ENCODE peak calls at places on chromosome 5, in four cellular contexts. L is RWPE1, D is natural killer cell, G is cardiac fibroblast. J is an unnamed sample.

GRCh38 chr5:133783481-133783880 is 171.1 kb upstream of the FSTL4 start:
- DNase-seq in L (no peak), D (no peak), G (no peak), J (no peak)

GRCh38 chr5:118762291-118762690 is 226.1 kb downstream of the DTWD2 start:
- DNase-seq in L (no peak), D (no peak), G (no peak), J (no peak)

GRCh38 chr5:139908749-139909148 is 113.1 kb downstream of the PSD2 start:
- DNase-seq in L (no peak), D (no peak), G (peak), J (peak)

GRCh38 chr5:92215116-92215515 is 832.0 kb upstream of the ARRDC3 start:
- DNase-seq in L (no peak), D (no peak), G (no peak), J (no peak)

GRCh38 chr5:9505215-9505614 is 40.7 kb downstream of the SEMA5A start:
- DNase-seq in L (no peak), D (no peak), G (no peak), J (no peak)

GRCh38 chr5:123099514-123100151 is 10.6 kb downstream of the PRDM6 start:
- DNase-seq in L (no peak), D (no peak), G (no peak), J (no peak)

GRCh38 chr5:90421136-90421535 is 11.6 kb upstream of the CETN3 start:
- DNase-seq in L (no peak), D (no peak), G (peak), J (no peak)

GRCh38 chr5:115855959-115856358 is 14.2 kb downstream of the AP3S1 start:
- DNase-seq in L (no peak), D (no peak), G (peak), J (no peak)

GRCh38 chr5:19534751-19535150 is 453.2 kb downstream of the CDH18 start:
- DNase-seq in L (peak), D (no peak), G (no peak), J (no peak)

GRCh38 chr5:84088996-84089395 is 295.7 kb downstream of the EDIL3 start:
- DNase-seq in L (no peak), D (no peak), G (peak), J (no peak)

GRCh38 chr5:61732376-61732775 is 400.3 kb downstream of the ZSWIM6 start:
- DNase-seq in L (no peak), D (no peak), G (peak), J (no peak)

GRCh38 chr5:54718647-54719046 is 201.1 kb downstream of the SNX18 start:
- DNase-seq in L (no peak), D (no peak), G (peak), J (no peak)

GRCh38 chr5:53480474-53481353 is at the start of gene FST:
- DNase-seq in L (peak), D (no peak), G (peak), J (peak)

DNA sequence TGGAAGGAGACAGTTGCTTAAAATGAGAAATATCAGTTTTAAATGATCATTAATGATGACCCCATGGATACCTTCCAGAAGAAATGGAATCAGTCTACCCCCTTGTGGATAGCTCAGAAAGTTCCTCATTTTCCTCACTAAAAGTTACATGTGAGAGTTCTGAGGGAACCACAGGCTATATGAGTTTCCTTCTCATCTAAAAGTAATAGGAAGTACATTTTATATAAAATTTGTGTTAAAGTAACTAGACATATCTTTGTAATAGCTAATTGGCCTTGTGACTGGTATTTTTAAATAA is 104.9 kb upstream of the SLC25A48 start:
- DNase-seq in L (peak), D (no peak), G (no peak), J (no peak)
- TF ChIP-seq CTCF in L (no peak), D (no peak), G (peak), J (no peak)

GRCh38 chr5:160158087-160158486 is 38.8 kb upstream of the PWWP2A start:
- DNase-seq in L (no peak), D (no peak), G (no peak), J (no peak)
- TF ChIP-seq CTCF in L (no peak), D (no peak), G (no peak), J (no peak)

DNA sequence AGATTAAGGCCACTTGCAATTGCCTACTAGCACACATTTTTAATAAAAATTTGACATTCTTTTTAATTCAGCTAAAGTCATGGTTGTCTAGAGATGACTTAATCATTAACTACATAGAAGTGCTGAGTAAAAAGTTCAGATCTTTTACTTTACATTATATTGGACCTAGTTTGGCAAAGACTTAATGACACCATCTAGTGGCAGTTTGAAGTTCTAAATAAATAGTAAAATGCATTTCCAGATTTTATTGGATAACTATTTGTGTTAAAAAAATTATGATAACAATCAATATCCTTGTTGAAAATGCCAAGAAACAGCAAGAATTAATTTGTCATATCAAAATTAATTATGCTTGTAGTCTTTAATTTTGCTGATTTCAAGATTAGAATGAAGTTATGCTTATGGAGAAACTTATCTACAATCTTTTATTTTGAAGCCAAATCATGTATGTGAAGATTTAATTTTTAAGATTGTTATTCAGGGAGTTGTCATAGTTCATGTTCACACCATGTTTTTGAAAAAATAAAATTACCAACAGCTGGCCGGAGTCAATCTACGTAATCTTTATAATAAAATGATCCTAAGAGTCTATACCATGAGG is 69.6 kb upstream of the PJA2 start:
- DNase-seq in L (no peak), D (no peak), G (peak), J (no peak)
- TF ChIP-seq CTCF in L (peak), D (no peak), G (peak), J (no peak)

DNA sequence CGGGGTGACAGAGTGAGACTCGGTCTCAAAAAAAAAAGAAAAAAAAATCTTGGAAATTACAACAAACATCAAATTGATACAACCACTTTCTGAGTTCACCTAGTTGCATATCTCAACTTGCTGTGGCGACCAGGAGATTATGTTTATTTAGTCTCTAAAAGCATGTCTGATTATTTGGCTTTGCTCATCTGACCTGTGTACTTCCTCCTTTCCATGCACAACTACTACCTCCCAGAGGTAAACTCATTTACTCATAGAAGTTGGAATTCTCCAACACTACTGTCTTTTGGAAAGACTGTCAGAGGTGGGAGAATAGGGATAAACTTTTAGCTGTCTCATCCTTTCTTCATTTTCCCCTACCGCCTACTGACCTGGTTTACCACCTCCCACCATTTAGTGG is 42.6 kb downstream of the MTMR12 start:
- DNase-seq in L (no peak), D (no peak), G (no peak), J (no peak)
- TF ChIP-seq CTCF in L (no peak), D (no peak), G (no peak), J (no peak)

GRCh38 chr5:181149355-181149754 is 2.0 kb downstream of the OR2V2 start:
- DNase-seq in L (peak), D (no peak), G (no peak), J (no peak)

GRCh38 chr5:181153814-181154213 is 6.4 kb downstream of the OR2V2 start:
- DNase-seq in L (no peak), D (no peak), G (no peak), J (no peak)

GRCh38 chr5:181152406-181152805 is 5.0 kb downstream of the OR2V2 start:
- DNase-seq in L (peak), D (no peak), G (no peak), J (no peak)

GRCh38 chr5:181149806-181150733 is 2.7 kb downstream of the OR2V2 start:
- DNase-seq in L (no peak), D (no peak), G (no peak), J (no peak)

GRCh38 chr5:181151146-181151545 is 3.8 kb downstream of the OR2V2 start:
- DNase-seq in L (no peak), D (no peak), G (no peak), J (no peak)
- TF ChIP-seq CTCF in L (no peak), D (no peak), G (no peak), J (no peak)

DNA sequence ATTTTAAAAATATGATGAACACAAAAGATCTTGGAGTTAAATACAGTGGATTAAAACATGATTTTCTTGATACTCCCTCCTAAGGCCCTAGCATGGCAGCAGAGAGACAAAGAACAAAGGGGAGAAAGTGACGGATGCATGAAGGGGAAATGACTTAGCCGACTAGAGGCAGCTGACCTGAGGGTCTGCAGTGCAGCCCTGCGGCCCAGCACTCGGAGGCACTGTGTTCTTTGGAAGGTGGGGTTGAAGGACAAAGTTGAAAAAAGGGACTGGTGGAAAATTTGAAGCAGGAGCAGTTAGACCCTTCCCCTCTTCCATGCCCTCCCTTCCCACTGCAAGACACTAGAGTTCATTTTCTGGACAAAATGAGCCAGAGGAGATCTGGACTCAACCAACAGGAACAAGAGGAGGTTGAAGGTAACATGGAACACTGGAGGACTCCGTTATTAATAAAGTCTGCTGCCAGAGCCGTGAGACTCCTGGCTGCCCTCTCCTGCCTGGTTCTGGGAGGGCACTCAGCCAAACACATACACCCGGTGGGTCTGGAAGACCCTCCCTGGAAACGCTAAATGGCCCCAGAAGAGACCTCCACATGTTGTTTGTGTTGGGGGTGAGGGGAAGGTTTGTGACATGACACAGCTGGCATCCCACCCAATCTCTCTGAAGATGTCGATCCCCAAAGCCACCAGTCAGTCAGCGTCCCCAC is 98.1 kb downstream of the JMY start:
- DNase-seq in L (no peak), D (no peak), G (no peak), J (no peak)
- TF ChIP-seq CTCF in L (no peak), D (no peak), G (no peak), J (no peak)

J was measured in activated B cell treated with CpG ODN at 0.5 μM for 24 hours.